ENCODE peak calls at places on chromosomes 5 and 9, in six cellular contexts. Y is spleen, X is HCT116, P is GM12878, S is transverse colon, F is breast epithelium. E is an unnamed sample.
A peak's percentile ranks its signal among the peaks of the same experiment; 100 is the strongest.

GRCh38 chr5:10471672-10472071 is 30.0 kb downstream of the ROPN1L start:
- DNase-seq in Y (no peak), X (no peak), P (no peak), S (no peak), F (no peak), E (no peak)

GRCh38 chr9:124467410-124468060 is 17.3 kb downstream of the ADGRD2 start:
- DNase-seq in Y (peak; percentile 46), X (no peak), P (no peak), S (no peak), F (no peak), E (no peak)

GRCh38 chr5:34022131-34022705 is 14.4 kb upstream of the AMACR start:
- DNase-seq in Y (no peak), X (no peak), P (no peak), S (no peak), F (no peak), E (no peak)

GRCh38 chr5:1523793-1524480 is at the start of gene LPCAT1:
- DNase-seq in Y (peak; percentile 96), X (no peak), P (no peak), S (peak; percentile 79), F (peak; percentile 56), E (peak; percentile 50)

GRCh38 chr9:109161471-109161870 is 5.6 kb downstream of the FRRS1L start:
- DNase-seq in Y (no peak), X (no peak), P (no peak), S (no peak), F (no peak), E (no peak)

GRCh38 chr9:107615325-107615724 is 125.8 kb upstream of the KLF4 start:
- DNase-seq in Y (no peak), X (no peak), P (no peak), S (no peak), F (no peak), E (no peak)

GRCh38 chr5:53464722-53465121 is 15.7 kb upstream of the FST start:
- DNase-seq in Y (no peak), X (no peak), P (no peak), S (no peak), F (no peak), E (no peak)

GRCh38 chr5:28265877-28266276 is 1227.5 kb upstream of the CDH9 start:
- DNase-seq in Y (no peak), X (no peak), P (no peak), S (no peak), F (no peak), E (no peak)

GRCh38 chr9:34124103-34124502 is 2.4 kb downstream of the DCAF12 start:
- DNase-seq in Y (peak; percentile 64), X (no peak), P (no peak), S (no peak), F (no peak), E (no peak)

GRCh38 chr9:87201316-87201715 is 254.0 kb upstream of the GAS1 start:
- DNase-seq in Y (no peak), X (no peak), P (no peak), S (no peak), F (no peak), E (no peak)

GRCh38 chr5:72109625-72110024 is 2.4 kb downstream of the MAP1B start:
- DNase-seq in Y (no peak), X (no peak), P (no peak), S (no peak), F (no peak), E (no peak)

GRCh38 chr9:134765785-134766184 is 114.8 kb upstream of the FCN2 start:
- DNase-seq in Y (no peak), X (no peak), P (no peak), S (no peak), F (no peak), E (no peak)

GRCh38 chr5:55360190-55360589 is 52.4 kb downstream of the MTREX start:
- DNase-seq in Y (no peak), X (no peak), P (no peak), S (no peak), F (no peak), E (no peak)

GRCh38 chr5:57832873-57833272 is 350.3 kb upstream of the ACTBL2 start:
- DNase-seq in Y (no peak), X (no peak), P (no peak), S (no peak), F (no peak), E (no peak)

GRCh38 chr5:77709340-77709739 is 66.8 kb downstream of the TBCA start:
- DNase-seq in Y (no peak), X (no peak), P (no peak), S (no peak), F (no peak), E (no peak)

GRCh38 chr5:20959347-20959746 is 971.3 kb upstream of the CDH18 start:
- DNase-seq in Y (no peak), X (no peak), P (no peak), S (no peak), F (no peak), E (no peak)

DNA sequence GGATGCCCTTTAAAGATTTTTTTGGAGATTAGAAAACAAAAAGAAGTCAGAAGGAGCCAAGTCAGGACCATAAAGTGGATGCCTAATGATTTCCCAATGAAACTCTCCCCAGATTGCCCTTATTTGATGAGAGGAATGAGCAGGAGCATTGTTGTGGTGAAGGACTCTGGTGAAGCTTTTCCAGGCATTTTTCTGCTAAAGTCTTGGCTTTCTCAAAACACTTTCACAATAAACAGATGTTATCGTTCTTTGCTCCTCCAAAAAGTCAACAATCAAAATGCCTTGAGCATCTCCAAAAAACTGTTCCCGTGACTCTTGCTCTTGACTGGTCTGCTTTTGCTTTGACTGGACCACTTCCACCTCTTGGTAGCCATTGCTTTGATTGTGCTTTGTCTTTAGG is 121.8 kb downstream of the CAAP1 start:
- DNase-seq in Y (no peak), X (no peak), P (no peak), S (no peak), F (no peak), E (no peak)
- H3K36me3 ChIP-seq in Y (no peaks in the 10 kb centered on the region), X (no peaks in the 10 kb centered on the region), P (no peaks in the 10 kb centered on the region), S (no peaks in the 10 kb centered on the region), F (no peaks in the 10 kb centered on the region), E (no peaks in the 10 kb centered on the region)

GRCh38 chr5:90529234-90529938 is at the start of gene LYSMD3:
- DNase-seq in Y (peak; percentile 100), X (peak; percentile 92), P (peak; percentile 89), S (peak; percentile 99), F (peak; percentile 97), E (peak; percentile 98)
- TF ChIP-seq POLR2A in Y (peak; percentile 38), X (peak; percentile 84), P (peak; percentile 97), S (peak; percentile 95), F (peak; percentile 71), E (peak; percentile 95)

DNA sequence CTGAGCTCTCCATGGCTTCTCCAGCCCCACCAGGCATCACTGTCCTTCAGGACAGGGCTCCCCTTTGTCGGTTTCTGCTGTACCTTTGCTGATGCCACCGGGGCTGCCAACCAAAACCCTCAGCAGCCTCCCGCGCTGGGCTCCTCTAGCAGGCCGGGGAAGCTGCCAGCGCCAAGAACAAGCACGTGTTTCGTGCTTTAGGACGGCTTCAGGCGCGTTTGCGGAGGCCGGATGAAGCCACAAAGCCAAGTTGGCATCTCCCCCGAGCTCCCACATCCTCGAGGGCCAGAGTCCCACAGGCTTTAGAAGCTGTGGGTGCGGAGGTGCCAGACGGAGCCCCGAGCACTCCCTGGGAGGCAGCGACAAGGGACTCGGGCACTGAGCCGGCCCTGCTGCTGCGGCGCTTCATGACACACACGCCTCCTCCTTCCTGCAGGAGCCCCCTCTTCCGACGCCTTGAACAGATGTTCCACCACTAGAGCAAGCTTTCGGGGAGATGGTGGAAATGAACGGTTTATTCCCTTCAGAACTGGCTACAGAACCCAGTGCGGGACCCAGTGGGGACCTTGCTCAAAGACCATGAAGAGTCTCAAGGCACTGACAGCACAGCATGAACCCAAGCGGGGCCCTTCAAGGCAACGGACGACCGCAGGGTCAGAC is 36.7 kb downstream of the SARDH start:
- DNase-seq in Y (peak; percentile 78), X (no peak), P (no peak), S (no peak), F (no peak), E (no peak)
- H3K27me3 ChIP-seq in Y (peaks cover 31% of the 10 kb centered on the region), X (peaks cover 10% of the 10 kb centered on the region), P (peaks cover 22% of the 10 kb centered on the region), S (peaks cover 6% of the 10 kb centered on the region), F (no peaks in the 10 kb centered on the region), E (no peaks in the 10 kb centered on the region)

DNA sequence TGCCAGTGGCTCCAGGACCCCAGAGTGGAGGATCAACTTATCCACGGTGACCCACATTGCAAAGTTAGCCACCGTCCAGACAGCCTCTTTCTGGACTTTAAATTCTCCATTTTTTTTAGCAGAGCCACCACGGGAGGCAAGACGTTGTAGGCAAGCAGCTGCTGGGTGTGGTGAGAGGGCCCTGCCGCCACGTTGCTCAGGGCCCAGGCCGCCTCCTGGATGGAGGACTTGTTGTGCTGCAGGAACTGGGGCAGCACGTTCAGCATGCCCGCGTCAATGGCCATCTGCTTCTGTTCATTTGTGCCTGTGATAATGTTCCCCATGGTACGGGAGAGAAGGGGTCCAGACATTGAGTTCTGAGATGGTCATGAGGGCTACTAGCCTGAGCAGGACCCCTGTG is 114.3 kb upstream of the POC5 start:
- DNase-seq in Y (no peak), X (no peak), P (no peak), S (no peak), F (no peak), E (no peak)
- H3K36me3 ChIP-seq in Y (no peaks in the 10 kb centered on the region), X (no peaks in the 10 kb centered on the region), P (no peaks in the 10 kb centered on the region), S (no peaks in the 10 kb centered on the region), F (no peaks in the 10 kb centered on the region), E (no peaks in the 10 kb centered on the region)

GRCh38 chr9:74570879-74571512 is 73.9 kb downstream of the RORB start:
- DNase-seq in Y (no peak), X (peak; percentile 16), P (no peak), S (no peak), F (no peak), E (no peak)
- TF ChIP-seq POLR2A in Y (no peak), X (no peak), P (no peak), S (no peak), F (no peak), E (no peak)

GRCh38 chr9:130651221-130651620 is 13.2 kb upstream of the PRDM12 start:
- DNase-seq in Y (no peak), X (no peak), P (no peak), S (no peak), F (no peak), E (no peak)

DNA sequence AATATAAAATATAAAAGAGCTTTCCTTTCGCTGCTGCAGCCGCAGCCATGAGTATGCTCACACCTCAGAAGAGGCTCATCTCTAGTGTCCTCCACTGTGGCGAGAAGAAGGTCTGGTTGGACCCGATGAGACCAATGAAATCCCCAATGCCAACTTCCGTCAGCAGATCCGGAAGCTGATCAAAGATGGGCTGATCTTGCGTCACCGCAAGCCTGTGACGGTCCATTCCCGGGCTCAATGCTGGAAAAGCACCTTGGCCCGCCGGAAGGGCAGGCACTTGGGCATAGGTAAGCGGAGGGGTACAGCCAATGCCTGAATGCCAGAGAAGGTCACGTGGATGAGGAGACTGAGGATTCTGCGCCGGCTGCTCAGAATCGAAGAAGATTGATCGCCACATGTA is 12.6 kb upstream of the PRDM12 start:
- DNase-seq in Y (no peak), X (no peak), P (no peak), S (no peak), F (no peak), E (no peak)
- H3K27me3 ChIP-seq in Y (peaks cover 24% of the 10 kb centered on the region), X (no peaks in the 10 kb centered on the region), P (peaks cover 2% of the 10 kb centered on the region), S (peaks cover 81% of the 10 kb centered on the region), F (no peaks in the 10 kb centered on the region), E (no peaks in the 10 kb centered on the region)

E was measured in prostate gland.